ENCODE peak calls at places on chromosome 14, in ten cellular contexts. W is prostate gland; R is fibroblast of pulmonary artery; Q is CD8-positive, alpha-beta T cell; I is IMR-90; M is astrocyte of the spinal cord; T is adrenal gland; S is fibroblast of mammary gland; G is cardiac fibroblast; L is spleen. J is an unnamed sample.

GRCh38 chr14:76950043-76951020 is 78.2 kb downstream of the IRF2BPL start:
- DNase-seq in L (no peak), S (peak), G (peak), M (peak), T (peak), R (peak), W (peak), Q (no peak), I (peak), J (no peak)

GRCh38 chr14:68143341-68143807 is 323.8 kb downstream of the RAD51B start:
- DNase-seq in G (peak), T (peak), W (peak), L (no peak), R (peak), I (peak), S (peak), M (peak), Q (no peak), J (no peak)

GRCh38 chr14:73623504-73623903 is 11.2 kb downstream of the ACOT6 start:
- DNase-seq in I (no peak), R (no peak), G (no peak), Q (no peak), W (no peak), T (no peak), S (no peak), L (no peak), M (no peak), J (no peak)

GRCh38 chr14:96047101-96047500 is 7.9 kb downstream of the C14orf132 start:
- DNase-seq in L (no peak), T (no peak), S (no peak), Q (no peak), M (no peak), I (peak), G (no peak), W (no peak), R (no peak), J (no peak)

GRCh38 chr14:30553311-30553989 is 5.5 kb upstream of the G2E3 start:
- DNase-seq in R (peak), W (no peak), T (no peak), I (peak), S (peak), M (peak), L (no peak), Q (no peak), G (peak), J (no peak)

GRCh38 chr14:55846852-55847471 is 267.0 kb downstream of the KTN1 start:
- DNase-seq in M (peak), R (peak), W (no peak), T (peak), I (peak), G (peak), S (peak), Q (no peak), L (no peak), J (no peak)

GRCh38 chr14:82075566-82075965 is 541.9 kb upstream of the SEL1L start:
- DNase-seq in L (no peak), I (no peak), W (peak), Q (no peak), S (no peak), R (peak), T (no peak), G (peak), M (no peak), J (no peak)

GRCh38 chr14:54676822-54677708 is 110.1 kb downstream of the SAMD4A start:
- DNase-seq in I (peak), T (peak), W (no peak), M (peak), R (peak), G (peak), S (peak), Q (no peak), L (no peak), J (peak)

GRCh38 chr14:39267592-39268112 is 33.9 kb downstream of the MIA2 start:
- DNase-seq in Q (no peak), R (no peak), I (no peak), S (peak), G (no peak), T (no peak), M (peak), W (peak), L (no peak), J (no peak)

GRCh38 chr14:105477659-105478623 is 3.3 kb downstream of the CRIP2 start:
- DNase-seq in S (no peak), G (no peak), L (peak), M (no peak), T (no peak), W (no peak), R (no peak), I (no peak), Q (peak), J (no peak)

GRCh38 chr14:57485635-57486034 is 8.0 kb downstream of the CCDC198 start:
- DNase-seq in G (no peak), W (no peak), R (no peak), L (no peak), I (no peak), Q (no peak), S (no peak), M (no peak), T (no peak), J (no peak)

DNA sequence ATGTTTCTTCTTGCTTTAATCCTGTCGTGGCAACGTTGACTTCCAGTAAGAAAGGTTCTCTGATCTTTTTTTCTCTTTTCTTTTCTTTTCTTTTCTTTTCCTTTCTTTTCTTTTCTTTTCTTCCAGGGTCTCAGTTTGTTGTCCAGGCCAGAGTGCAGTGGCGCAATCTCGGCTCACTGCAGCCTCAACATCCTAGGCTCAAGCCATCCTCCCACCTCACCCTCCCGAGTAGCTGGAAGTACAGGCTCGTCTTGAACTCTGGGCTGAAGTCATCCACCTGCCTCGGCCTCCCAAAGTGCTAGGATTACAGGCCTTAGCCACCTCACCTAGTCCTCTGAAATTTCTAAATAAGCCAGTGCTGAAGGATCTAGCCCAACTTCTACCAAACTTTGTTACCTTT is 1.3 kb upstream of the MAP3K9 start:
- DNase-seq in S (no peak), Q (no peak), R (no peak), I (no peak), G (no peak), M (no peak), W (no peak), T (no peak), L (no peak), J (no peak)
- H3K4me3 ChIP-seq in S (no peak), Q (no peak), R (no peak), I (no peak), G (no peak), M (no peak), W (no peak), T (no peak), L (no peak), J (no peak)

GRCh38 chr14:99958380-99958779 is 106.8 kb upstream of the EVL start:
- DNase-seq in R (no peak), I (no peak), L (no peak), G (no peak), W (no peak), Q (no peak), T (no peak), S (no peak), M (no peak), J (no peak)
- H3K4me3 ChIP-seq in R (no peak), I (no peak), L (no peak), G (no peak), W (no peak), Q (no peak), T (no peak), S (no peak), M (no peak), J (no peak)

DNA sequence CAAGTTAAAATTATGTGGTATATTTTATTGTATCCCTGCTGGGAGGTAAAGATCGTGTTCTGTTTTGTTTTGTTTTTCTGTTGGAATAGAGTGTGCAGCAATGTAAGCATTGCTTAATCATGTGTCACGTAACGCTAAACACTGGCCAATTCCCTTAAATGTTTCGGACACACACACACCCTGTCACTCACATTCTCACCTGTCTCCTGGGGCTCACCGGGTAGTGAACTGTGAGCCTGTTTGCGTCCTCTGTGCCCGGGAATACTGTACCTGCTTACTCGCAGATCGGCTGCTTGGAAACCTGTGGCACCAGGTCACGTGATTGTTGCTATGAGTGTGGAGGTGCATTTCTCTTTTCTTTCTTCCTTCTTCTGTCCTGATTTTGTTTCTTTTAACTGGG is 181.3 kb downstream of the ESR2 start:
- DNase-seq in S (no peak), R (no peak), T (no peak), L (no peak), Q (no peak), M (no peak), G (no peak), W (peak), I (no peak), J (no peak)
- H3K4me3 ChIP-seq in S (no peak), R (no peak), T (no peak), L (no peak), Q (no peak), M (no peak), G (no peak), W (no peak), I (no peak), J (no peak)

GRCh38 chr14:38212996-38213395 is 5.3 kb downstream of the SSTR1 start:
- DNase-seq in I (no peak), W (no peak), S (peak), R (peak), G (no peak), T (no peak), Q (no peak), M (peak), L (no peak), J (no peak)
- H3K4me3 ChIP-seq in I (no peak), W (no peak), S (no peak), R (no peak), G (no peak), T (no peak), Q (no peak), M (no peak), L (no peak), J (peak)

GRCh38 chr14:93879362-93879983 is 47.7 kb upstream of the FAM181A start:
- DNase-seq in W (no peak), M (no peak), Q (no peak), R (no peak), L (no peak), S (no peak), I (no peak), G (no peak), T (no peak), J (no peak)
- H3K4me3 ChIP-seq in W (no peak), M (no peak), Q (no peak), R (no peak), L (no peak), S (no peak), I (no peak), G (no peak), T (no peak), J (no peak)

J was measured in AG04449.